ENCODE peak calls at places on chromosomes 6 and 20, in eight cellular contexts. C is brain microvascular endothelial cell; D is fibroblast of the aortic adventitia; E is dermis microvascular lymphatic vessel endothelial cell; N is CD4-positive, alpha-beta T cell; W is C1 segment of cervical spinal cord; F is CD8-positive, alpha-beta memory T cell; O is GM12891. S is an unnamed sample.

GRCh38 chr6:16769131-16769985 is 8.1 kb upstream of the ATXN1 start:
- DNase-seq in C (peak; percentile 96), D (peak; percentile 95), E (no peak), N (peak; percentile 34), W (no peak), F (peak; percentile 84), O (peak; percentile 15), S (peak; percentile 77)

GRCh38 chr20:37357481-37358365 is 11.8 kb downstream of the SRC start:
- DNase-seq in C (no peak), D (no peak), E (no peak), N (no peak), W (no peak), F (no peak), O (no peak), S (no peak)

GRCh38 chr20:22561965-22562581 is 22.3 kb downstream of the FOXA2 start:
- DNase-seq in C (no peak), D (no peak), E (no peak), N (no peak), W (no peak), F (no peak), O (no peak), S (no peak)

GRCh38 chr6:13012271-13012670 is 295.7 kb downstream of the PHACTR1 start:
- DNase-seq in C (no peak), D (no peak), E (no peak), N (no peak), W (no peak), F (no peak), O (no peak), S (no peak)

GRCh38 chr6:21587925-21588811 is 5.4 kb upstream of the SOX4 start:
- DNase-seq in C (peak; percentile 63), D (peak; percentile 62), E (no peak), N (peak; percentile 17), W (peak; percentile 24), F (peak; percentile 51), O (peak; percentile 41), S (no peak)

GRCh38 chr20:58542411-58543095 is 27.4 kb upstream of the APCDD1L start:
- DNase-seq in C (no peak), D (no peak), E (no peak), N (no peak), W (no peak), F (no peak), O (no peak), S (no peak)

GRCh38 chr20:29497261-29497671 is 1760.2 kb upstream of the DEFB115 start:
- DNase-seq in C (no peak), D (peak; percentile 4), E (no peak), N (no peak), W (no peak), F (peak; percentile 50), O (no peak), S (no peak)

GRCh38 chr20:38581013-38581412 is at the start of gene ADIG:
- DNase-seq in C (no peak), D (no peak), E (no peak), N (no peak), W (peak; percentile 33), F (no peak), O (no peak), S (no peak)

GRCh38 chr20:50855498-50856474 is 60.9 kb downstream of the BCAS4 start:
- DNase-seq in C (no peak), D (no peak), E (no peak), N (no peak), W (no peak), F (no peak), O (no peak), S (no peak)